ENCODE peak calls at places on chromosome 2, in seven cellular contexts. H, P, N, V, L, C and I are unnamed samples.

GRCh38 chr2:138485019-138485418 is 16.6 kb upstream of the SPOPL start:
- DNase-seq in H (no peak), C (no peak), N (no peak), L (no peak), P (no peak), V (no peak), I (no peak)

GRCh38 chr2:120465989-120466703 is 120.2 kb downstream of the INHBB start:
- DNase-seq in C (peak; percentile 16), P (no peak), V (no peak), N (no peak), H (no peak), L (no peak), I (no peak)

GRCh38 chr2:215107229-215108056 is 31.0 kb downstream of the ABCA12 start:
- DNase-seq in V (no peak), H (no peak), N (no peak), L (no peak), C (no peak), P (no peak), I (no peak)

GRCh38 chr2:211449819-211450218 is 893.4 kb downstream of the CPS1 start:
- DNase-seq in L (no peak), N (no peak), C (no peak), H (no peak), V (no peak), P (no peak), I (no peak)

GRCh38 chr2:36277146-36277808 is 78.3 kb upstream of the CRIM1 start:
- DNase-seq in H (no peak), N (peak; percentile 63), V (no peak), L (peak; percentile 96), C (no peak), P (peak; percentile 23), I (peak; percentile 79)

GRCh38 chr2:216555274-216555673 is 56.6 kb downstream of the RPL37A start:
- DNase-seq in H (peak; percentile 64), P (peak; percentile 31), V (peak; percentile 85), C (no peak), L (peak; percentile 49), N (no peak), I (peak; percentile 89)

GRCh38 chr2:201983174-201983573 is 50.5 kb upstream of the FZD7 start:
- DNase-seq in C (no peak), P (no peak), V (no peak), N (no peak), L (no peak), H (no peak), I (no peak)

GRCh38 chr2:37119182-37119581 is 34.9 kb downstream of the GPATCH11 start:
- DNase-seq in P (no peak), C (no peak), V (no peak), H (no peak), L (no peak), N (peak; percentile 25), I (no peak)

GRCh38 chr2:6906165-6906751 is 11.0 kb upstream of the RNF144A start:
- DNase-seq in P (no peak), N (no peak), L (no peak), C (no peak), V (no peak), H (no peak), I (no peak)

GRCh38 chr2:1718339-1719220 is 25.7 kb downstream of the PXDN start:
- DNase-seq in V (no peak), N (no peak), C (no peak), L (no peak), H (no peak), P (no peak), I (no peak)

GRCh38 chr2:220036431-220036830 is 409.0 kb downstream of the SLC4A3 start:
- DNase-seq in P (no peak), V (no peak), N (no peak), C (no peak), H (no peak), L (no peak), I (no peak)

GRCh38 chr2:178845565-178846457 is 38.6 kb upstream of the TTN start:
- DNase-seq in L (peak; percentile 88), V (no peak), N (no peak), C (no peak), P (no peak), H (no peak), I (peak; percentile 33)

GRCh38 chr2:62706721-62707516 is 1.4 kb downstream of the EHBP1 start:
- DNase-seq in H (no peak), L (no peak), P (no peak), C (no peak), N (peak; percentile 21), V (no peak), I (no peak)

GRCh38 chr2:231726276-231726675 is 18.0 kb downstream of the PTMA start:
- DNase-seq in C (no peak), H (no peak), P (no peak), V (no peak), L (no peak), N (no peak), I (no peak)

GRCh38 chr2:153589586-153589985 is 111.0 kb upstream of the RPRM start:
- DNase-seq in V (no peak), N (no peak), C (no peak), H (no peak), P (no peak), L (no peak), I (no peak)
- H3K9me3 ChIP-seq in V (no peaks in the 10 kb centered on the region), N (peaks cover 4% of the 10 kb centered on the region), C (no peaks in the 10 kb centered on the region), H (peaks cover 3% of the 10 kb centered on the region), P (peaks cover 28% of the 10 kb centered on the region), L (no peaks in the 10 kb centered on the region), I (no peaks in the 10 kb centered on the region)

DNA sequence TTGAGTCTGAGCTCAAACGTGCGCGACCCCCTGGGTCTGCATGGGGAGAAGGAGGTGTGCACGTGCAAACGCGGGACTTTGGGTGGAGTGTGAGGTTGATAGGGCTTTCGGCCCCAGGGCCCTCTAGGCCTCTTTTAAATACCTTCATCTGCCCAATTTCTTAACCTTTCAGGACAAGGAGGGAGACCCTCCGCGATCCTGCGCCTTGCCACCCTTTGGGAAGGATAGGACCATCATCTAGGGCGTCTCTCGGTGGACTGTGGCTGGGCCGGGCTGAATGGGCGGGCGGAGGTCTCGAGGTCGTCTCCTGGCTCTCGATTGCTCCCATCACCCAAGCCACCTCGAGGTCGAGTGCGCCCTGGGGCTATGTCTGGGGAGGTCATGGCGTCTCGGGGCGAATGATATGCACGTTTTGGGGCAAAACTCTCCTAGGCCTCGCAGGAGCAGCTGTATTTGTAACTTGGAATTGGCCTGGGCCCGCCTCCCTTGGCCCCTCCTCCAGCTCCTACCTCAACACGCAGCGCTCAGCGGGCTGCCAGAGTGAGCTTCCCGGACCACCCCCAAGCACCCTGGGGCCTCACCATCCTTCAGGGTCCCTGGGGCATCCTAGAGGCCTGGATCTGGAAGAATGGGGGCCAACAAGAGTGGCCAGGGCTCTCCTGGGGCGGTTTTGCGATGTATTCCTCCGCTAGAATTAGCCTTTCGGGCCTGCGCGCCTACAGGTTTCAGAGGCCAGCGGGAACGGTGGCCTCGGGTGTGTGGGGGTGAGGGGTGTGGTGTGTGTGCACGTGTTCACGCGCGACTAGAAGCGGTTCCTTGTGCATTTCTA is 8.7 kb upstream of the SIX3 start:
- DNase-seq in L (no peak), V (no peak), P (no peak), N (no peak), C (no peak), H (no peak), I (no peak)
- H3K9me3 ChIP-seq in L (no peaks in the 10 kb centered on the region), V (no peaks in the 10 kb centered on the region), P (no peaks in the 10 kb centered on the region), N (no peaks in the 10 kb centered on the region), C (peaks cover 9% of the 10 kb centered on the region), H (no peaks in the 10 kb centered on the region), I (no peaks in the 10 kb centered on the region)

GRCh38 chr2:239202836-239203235 is 198.0 kb downstream of the HDAC4 start:
- DNase-seq in P (no peak), N (no peak), C (no peak), L (no peak), H (no peak), V (no peak), I (no peak)
- H3K9me3 ChIP-seq in P (no peaks in the 10 kb centered on the region), N (no peaks in the 10 kb centered on the region), C (no peaks in the 10 kb centered on the region), L (no peaks in the 10 kb centered on the region), H (no peaks in the 10 kb centered on the region), V (no peaks in the 10 kb centered on the region), I (no peaks in the 10 kb centered on the region)

GRCh38 chr2:52369176-52369575 is 1337.2 kb upstream of the NRXN1 start:
- DNase-seq in C (no peak), N (no peak), L (no peak), H (no peak), V (no peak), P (no peak), I (no peak)
- H3K9me3 ChIP-seq in C (no peaks in the 10 kb centered on the region), N (peaks cover under 1% of the 10 kb centered on the region), L (no peaks in the 10 kb centered on the region), H (no peaks in the 10 kb centered on the region), V (no peaks in the 10 kb centered on the region), P (no peaks in the 10 kb centered on the region), I (no peaks in the 10 kb centered on the region)